ENCODE peak calls at places on chromosome 19, in four cellular contexts. F, K, W and O are unnamed samples.

GRCh38 chr19:35519291-35519690 is 5.8 kb upstream of the DMKN start:
- DNase-seq in K (no peak), F (no peak), W (no peak), O (no peak)

GRCh38 chr19:58356971-58357797 is 3.9 kb upstream of the A1BG start:
- DNase-seq in F (no peak), W (no peak), K (no peak), O (no peak)

GRCh38 chr19:33644284-33644836 is 22.6 kb downstream of the CHST8 start:
- DNase-seq in K (no peak), F (no peak), W (no peak), O (no peak)

GRCh38 chr19:5228490-5228889 is 112.1 kb downstream of the PTPRS start:
- DNase-seq in K (no peak), W (no peak), F (no peak), O (no peak)

GRCh38 chr19:48964205-48965032 is 690 bp upstream of the FTL start:
- DNase-seq in W (peak; percentile 34), F (peak; percentile 54), K (no peak), O (no peak)

GRCh38 chr19:51331193-51331592 is 10.7 kb downstream of the VSIG10L start:
- DNase-seq in F (no peak), W (no peak), K (no peak), O (no peak)

GRCh38 chr19:49450405-49450804 is 1.2 kb downstream of the PIH1D1 start:
- DNase-seq in K (no peak), F (no peak), W (no peak), O (no peak)

GRCh38 chr19:36113425-36113824 is 1.2 kb downstream of the POLR2I start:
- DNase-seq in F (no peak), W (no peak), K (no peak), O (no peak)

GRCh38 chr19:1040476-1041271 is 767 bp downstream of the ABCA7 start:
- DNase-seq in W (peak; percentile 87), F (peak; percentile 95), K (peak; percentile 98), O (peak; percentile 87)

GRCh38 chr19:53432088-53432661 is 391 bp downstream of the ZNF761 start:
- DNase-seq in K (peak; percentile 21), W (no peak), F (peak; percentile 39), O (peak; percentile 15)

GRCh38 chr19:48613024-48613851 is 1.6 kb downstream of the FAM83E start:
- DNase-seq in W (no peak), F (no peak), K (no peak), O (no peak)

GRCh38 chr19:49217382-49217781 is 59.8 kb downstream of the TRPM4 start:
- DNase-seq in F (no peak), K (peak; percentile 1), W (no peak), O (no peak)

GRCh38 chr19:34096020-34096915 is 76.0 kb upstream of the LSM14A start:
- DNase-seq in F (peak; percentile 16), K (peak; percentile 57), W (peak; percentile 41), O (peak; percentile 50)

GRCh38 chr19:23259961-23260360 is 9.8 kb upstream of the ZNF724 start:
- DNase-seq in K (no peak), W (no peak), F (no peak), O (no peak)

GRCh38 chr19:48614436-48615144 is at the start of gene FAM83E:
- DNase-seq in F (peak; percentile 74), K (peak; percentile 79), W (no peak), O (peak; percentile 39)

GRCh38 chr19:900302-901111 is 7.2 kb downstream of the RNU6-9 start:
- DNase-seq in F (peak; percentile 73), K (peak; percentile 96), W (no peak), O (peak; percentile 72)

GRCh38 chr19:1854542-1855039 is 6.3 kb upstream of the REXO1 start:
- DNase-seq in W (no peak), K (peak; percentile 72), F (peak; percentile 46), O (no peak)

GRCh38 chr19:15195381-15195964 is 5.3 kb downstream of the NOTCH3 start:
- DNase-seq in W (no peak), K (no peak), F (peak; percentile 78), O (peak; percentile 67)

GRCh38 chr19:15025237-15025636 is 24.0 kb upstream of the CASP14 start:
- DNase-seq in F (peak; percentile 27), W (peak; percentile 24), K (peak; percentile 16), O (peak; percentile 23)

GRCh38 chr19:46678110-46678732 is 17.2 kb upstream of the DACT3 start:
- DNase-seq in F (peak; percentile 90), W (no peak), K (peak; percentile 98), O (peak; percentile 79)

GRCh38 chr19:45428385-45429231 is 4.9 kb upstream of the ERCC1 start:
- DNase-seq in F (peak; percentile 78), W (no peak), K (peak; percentile 74), O (peak; percentile 46)

GRCh38 chr19:6451583-6452222 is 7.9 kb downstream of the SLC25A23 start:
- DNase-seq in W (no peak), K (no peak), F (no peak), O (no peak)

GRCh38 chr19:45340232-45340898 is at the start of gene KLC3:
- DNase-seq in W (no peak), F (peak; percentile 66), K (peak; percentile 88), O (peak; percentile 76)

GRCh38 chr19:41411094-41411493 is 13.5 kb downstream of the BCKDHA start:
- DNase-seq in K (no peak), F (no peak), W (no peak), O (no peak)

GRCh38 chr19:50512112-50512998 is 1.4 kb downstream of the ASPDH start:
- DNase-seq in K (no peak), F (no peak), W (no peak), O (no peak)

GRCh38 chr19:13975870-13976269 is 23.6 kb downstream of the DCAF15 start:
- DNase-seq in W (no peak), K (no peak), F (no peak), O (no peak)

GRCh38 chr19:50739132-50739746 is 16.1 kb downstream of the CLEC11A start:
- DNase-seq in K (no peak), W (no peak), F (no peak), O (no peak)

GRCh38 chr19:34256835-34257558 is 2.6 kb downstream of the GARRE1 start:
- DNase-seq in W (no peak), K (no peak), F (no peak), O (no peak)

GRCh38 chr19:5929179-5929578 is 15.1 kb downstream of the CAPS start:
- DNase-seq in W (no peak), K (no peak), F (no peak), O (no peak)

GRCh38 chr19:13087795-13088537 is 14.7 kb downstream of the LYL1 start:
- DNase-seq in W (no peak), K (no peak), F (no peak), O (no peak)

GRCh38 chr19:40716031-40716654 is 543 bp downstream of the COQ8B start:
- DNase-seq in K (peak; percentile 55), W (no peak), F (no peak), O (no peak)

GRCh38 chr19:13173129-13173737 is 23.0 kb downstream of the IER2 start:
- DNase-seq in F (no peak), W (no peak), K (no peak), O (no peak)

GRCh38 chr19:55324705-55325104 is 436 bp downstream of the TMEM150B start:
- DNase-seq in K (no peak), W (no peak), F (no peak), O (no peak)

GRCh38 chr19:45424191-45425058 is 708 bp upstream of the ERCC1 start:
- DNase-seq in F (peak; percentile 60), K (peak; percentile 78), W (peak; percentile 86), O (peak; percentile 28)

GRCh38 chr19:43818500-43818899 is 8.6 kb upstream of the ZNF283 start:
- DNase-seq in W (no peak), K (no peak), F (no peak), O (no peak)
- TF ChIP-seq SP1 in W (no peak), K (no peak), F (no peak), O (no peak)

DNA sequence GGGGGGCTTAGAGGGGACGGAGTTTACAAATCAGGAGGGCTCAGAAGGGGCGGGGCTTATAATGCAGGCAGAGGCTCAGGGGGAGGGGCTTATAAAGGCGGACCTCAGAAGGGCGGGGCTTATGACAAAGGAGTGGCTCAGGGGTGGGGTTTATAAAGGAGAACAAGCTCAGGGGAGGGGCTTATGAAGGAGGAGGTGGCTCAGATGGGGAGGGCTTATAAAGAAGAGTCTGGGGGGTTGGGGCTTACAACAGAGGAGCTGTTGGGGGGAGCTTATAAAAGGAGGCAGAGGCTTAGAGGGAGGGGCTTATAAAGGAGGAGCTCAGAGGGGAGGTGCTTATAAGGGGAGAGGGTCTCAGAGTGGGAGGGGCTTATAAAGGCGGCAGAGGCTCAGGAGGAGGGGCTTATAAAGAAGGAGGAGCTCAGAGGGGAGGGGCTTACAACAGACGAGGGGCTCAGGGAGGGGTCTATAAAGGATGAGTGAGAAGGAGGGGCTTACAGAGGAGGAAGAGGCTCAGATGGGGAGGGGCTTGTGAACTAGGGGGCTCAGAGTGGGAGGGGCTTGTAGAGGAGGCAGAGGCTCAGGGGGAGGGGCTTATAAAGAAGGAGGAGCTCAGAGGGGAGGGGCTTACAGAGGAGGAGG is 1.0 kb downstream of the SMIM24 start:
- DNase-seq in K (peak; percentile 96), F (peak; percentile 79), W (no peak), O (peak; percentile 77)
- TF ChIP-seq ELF4 in K (no peak), F (no peak), W (no peak), O (no peak)

GRCh38 chr19:19071897-19072296 is 8.1 kb downstream of the SLC25A42 start:
- DNase-seq in F (no peak), W (no peak), K (no peak), O (no peak)
- TF ChIP-seq SP1 in F (no peak), W (no peak), K (no peak), O (no peak)

DNA sequence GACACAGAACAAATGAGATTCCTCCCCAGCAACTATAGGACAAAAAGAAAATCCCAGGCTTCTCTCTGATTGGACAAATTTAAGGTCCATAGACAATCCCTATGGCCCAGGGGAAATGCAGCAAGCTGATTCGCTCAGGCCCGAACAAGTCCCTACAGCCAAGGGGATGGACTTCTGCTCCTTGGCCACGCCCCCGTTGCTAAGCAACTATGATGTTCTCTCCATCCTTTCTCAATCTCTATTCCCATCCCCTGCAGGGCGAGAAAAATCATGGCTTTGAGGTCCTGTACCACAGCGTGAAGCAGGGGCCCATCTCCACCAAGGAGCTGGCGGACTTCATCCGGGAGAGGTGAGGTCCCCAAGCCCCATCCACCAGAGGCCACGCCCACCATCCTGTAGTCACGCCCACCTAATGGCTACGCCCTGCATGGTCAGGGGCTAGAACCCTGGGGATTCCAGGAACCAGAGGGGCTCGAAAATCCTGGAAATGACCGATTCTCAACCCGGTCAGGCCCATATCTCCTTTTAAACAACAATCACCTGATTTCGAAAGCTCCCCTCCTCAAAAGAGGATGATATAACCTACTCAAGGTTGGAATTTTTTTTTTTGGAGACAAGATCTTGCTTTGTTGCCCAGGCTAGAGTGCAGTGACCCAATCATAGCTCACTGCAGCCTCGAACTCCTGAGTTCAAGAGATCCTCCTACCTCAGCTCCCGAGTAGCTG is 11.4 kb downstream of the FCHO1 start:
- DNase-seq in K (peak; percentile 90), W (peak; percentile 59), F (peak; percentile 91), O (peak; percentile 86)
- TF ChIP-seq ELF4 in K (no peak), W (no peak), F (no peak), O (no peak)